ENCODE peak calls at places on chromosomes 4 and X, in seven cellular contexts. Q is sigmoid colon, I is transverse colon, F is stomach, T is breast epithelium, M is HCT116, E is HepG2. V is an unnamed sample.

GRCh38 chr4:89438102-89438831 is 130.7 kb upstream of the GPRIN3 start:
- DNase-seq in M (peak), F (peak), Q (no peak), I (peak), E (peak), T (no peak), V (peak)

GRCh38 chrX:103398321-103398937 is 22.1 kb downstream of the BEX3 start:
- DNase-seq in F (no peak), I (no peak), T (no peak), M (peak), E (peak), Q (no peak), V (no peak)

GRCh38 chr4:181939199-181939945 is 303.8 kb upstream of the TENM3 start:
- DNase-seq in M (no peak), E (no peak), I (no peak), T (no peak), Q (no peak), F (no peak), V (no peak)

GRCh38 chr4:173040200-173040599 is 128.4 kb upstream of the GALNT7 start:
- DNase-seq in Q (no peak), E (no peak), F (no peak), M (no peak), T (no peak), I (no peak), V (no peak)

GRCh38 chrX:11381464-11381863 is 88.3 kb downstream of the AMELX start:
- DNase-seq in F (no peak), T (no peak), Q (peak), E (peak), I (peak), M (peak), V (no peak)

GRCh38 chrX:122196338-122196737 is 987.7 kb upstream of the GRIA3 start:
- DNase-seq in T (no peak), E (no peak), F (no peak), I (no peak), Q (no peak), M (no peak), V (no peak)

GRCh38 chr4:82090717-82091116 is 283.1 kb downstream of the HNRNPD start:
- DNase-seq in I (no peak), F (no peak), Q (no peak), M (no peak), E (no peak), T (no peak), V (no peak)

GRCh38 chrX:123993904-123994635 is 32.6 kb downstream of the STAG2 start:
- DNase-seq in T (no peak), E (no peak), I (no peak), M (no peak), Q (no peak), F (no peak), V (no peak)

GRCh38 chr4:142463195-142463594 is 382.9 kb downstream of the INPP4B start:
- DNase-seq in Q (no peak), F (no peak), T (no peak), E (no peak), I (peak), M (no peak), V (no peak)

GRCh38 chrX:115031989-115032388 is 14.6 kb upstream of the IL13RA2 start:
- DNase-seq in F (no peak), E (no peak), I (no peak), T (no peak), M (no peak), Q (no peak), V (no peak)

GRCh38 chr4:575281-576141 is 584 bp downstream of the TMEM271 start:
- DNase-seq in M (no peak), Q (no peak), E (no peak), T (no peak), I (no peak), F (no peak), V (no peak)

GRCh38 chr4:96642486-96642885 is 802.6 kb downstream of the PDHA2 start:
- DNase-seq in M (no peak), I (no peak), T (no peak), Q (no peak), E (no peak), F (no peak), V (no peak)

GRCh38 chrX:72046447-72046846 is 85.3 kb downstream of the RTL5 start:
- DNase-seq in M (no peak), F (no peak), I (no peak), T (no peak), E (no peak), Q (no peak), V (no peak)

GRCh38 chr4:101033986-101034385 is 313.3 kb downstream of the PPP3CA start:
- DNase-seq in F (no peak), Q (no peak), T (no peak), E (no peak), M (no peak), I (no peak), V (no peak)

GRCh38 chrX:74249963-74250362 is 54.0 kb upstream of the ZCCHC13 start:
- DNase-seq in E (no peak), F (no peak), T (no peak), M (no peak), Q (no peak), I (no peak), V (no peak)

GRCh38 chr4:80361329-80361900 is 25.9 kb downstream of the CFAP299 start:
- DNase-seq in I (no peak), E (peak), Q (no peak), F (no peak), M (peak), T (no peak), V (no peak)

GRCh38 chrX:46703980-46704379 is 54.9 kb downstream of the SLC9A7 start:
- DNase-seq in F (no peak), I (no peak), M (no peak), E (no peak), Q (no peak), T (no peak), V (no peak)

GRCh38 chr4:41963105-41963504 is 18.5 kb upstream of the DCAF4L1 start:
- DNase-seq in F (no peak), M (peak), E (peak), Q (no peak), I (no peak), T (no peak), V (no peak)

GRCh38 chr4:62366944-62367343 is 1166.8 kb downstream of the ADGRL3 start:
- DNase-seq in T (no peak), M (no peak), E (no peak), F (no peak), I (no peak), Q (no peak), V (no peak)

GRCh38 chr4:17188035-17188967 is 289.9 kb upstream of the LDB2 start:
- DNase-seq in T (no peak), I (no peak), Q (no peak), F (no peak), M (no peak), E (no peak), V (no peak)

GRCh38 chr4:153530284-153530995 is 64.3 kb downstream of the TMEM131L start:
- DNase-seq in T (no peak), Q (no peak), E (no peak), F (no peak), M (no peak), I (no peak), V (no peak)

GRCh38 chrX:68041110-68041509 is 392.2 kb downstream of the OPHN1 start:
- DNase-seq in T (no peak), Q (no peak), E (no peak), I (no peak), F (no peak), M (no peak), V (no peak)

DNA sequence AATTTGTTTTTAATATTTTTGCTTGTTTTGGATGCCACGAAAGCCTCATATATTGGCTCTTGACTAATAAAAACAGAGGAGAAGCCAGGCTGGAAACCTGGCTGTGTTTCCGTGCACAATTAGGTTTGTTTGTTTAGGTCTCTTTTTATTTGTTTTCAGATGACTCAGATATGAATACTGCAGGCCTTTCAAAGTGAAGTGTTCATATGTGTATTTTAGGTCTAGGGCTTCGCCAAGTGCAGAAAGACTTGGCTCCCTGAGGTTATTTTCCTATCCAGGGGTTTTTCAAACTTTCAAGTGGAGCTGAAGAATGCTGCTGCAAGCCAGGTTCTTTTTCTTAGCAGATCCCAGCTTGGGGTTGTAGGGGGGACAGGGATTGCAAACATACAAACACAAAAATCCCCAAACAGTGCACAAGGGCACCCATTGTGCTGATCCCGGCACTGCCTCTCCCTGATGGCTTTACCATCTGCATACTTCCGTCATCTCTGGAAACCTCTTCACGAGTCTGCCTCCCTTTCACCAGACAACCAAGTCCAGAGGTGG is 108.4 kb downstream of the SMIM20 start:
- DNase-seq in F (peak), E (peak), M (no peak), T (no peak), Q (no peak), I (no peak), V (no peak)
- TF ChIP-seq POLR2AphosphoS5 in F (peak), E (no peak), M (no peak), T (no peak), Q (no peak), I (no peak), V (no peak)

GRCh38 chrX:153926863-153927685 is 1.0 kb upstream of the ARHGAP4 start:
- DNase-seq in M (no peak), I (peak), F (peak), T (no peak), Q (peak), E (peak), V (peak)

GRCh38 chrX:153927936-153928760 is 2.1 kb upstream of the ARHGAP4 start:
- DNase-seq in Q (peak), F (peak), T (peak), E (peak), M (peak), I (peak), V (peak)

GRCh38 chrX:153926594-153926862 is 464 bp upstream of the ARHGAP4 start:
- DNase-seq in I (no peak), Q (no peak), F (no peak), T (no peak), M (no peak), E (no peak), V (no peak)

GRCh38 chrX:153928846-153929245 is 2.8 kb upstream of the ARHGAP4 start:
- DNase-seq in Q (no peak), E (no peak), F (no peak), I (no peak), T (no peak), M (no peak), V (no peak)

DNA sequence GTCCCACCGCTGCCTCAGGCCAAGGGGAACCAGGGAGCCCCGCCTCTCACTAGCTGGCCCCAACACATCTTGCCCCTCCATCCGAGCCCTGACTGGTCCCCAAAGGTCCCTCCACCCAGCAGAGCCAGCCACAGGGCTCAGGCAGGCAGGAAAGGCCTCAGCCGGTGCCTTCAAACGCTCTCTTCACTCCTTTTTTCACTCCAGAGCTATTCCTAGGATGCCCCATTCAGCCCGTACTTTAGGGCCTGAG is 1.5 kb upstream of the ARHGAP4 start:
- DNase-seq in I (no peak), E (no peak), T (no peak), M (no peak), F (no peak), Q (no peak), V (no peak)
- TF ChIP-seq POLR2A in I (no peak), E (no peak), T (no peak), M (no peak), F (no peak), Q (no peak), V (no peak)

GRCh38 chrX:153674219-153674851 is 722 bp upstream of the PNCK start:
- DNase-seq in T (peak), Q (peak), M (no peak), F (no peak), E (no peak), I (no peak), V (no peak)
- TF ChIP-seq POLR2AphosphoS5 in T (no peak), Q (no peak), M (no peak), F (no peak), E (no peak), I (no peak), V (no peak)

DNA sequence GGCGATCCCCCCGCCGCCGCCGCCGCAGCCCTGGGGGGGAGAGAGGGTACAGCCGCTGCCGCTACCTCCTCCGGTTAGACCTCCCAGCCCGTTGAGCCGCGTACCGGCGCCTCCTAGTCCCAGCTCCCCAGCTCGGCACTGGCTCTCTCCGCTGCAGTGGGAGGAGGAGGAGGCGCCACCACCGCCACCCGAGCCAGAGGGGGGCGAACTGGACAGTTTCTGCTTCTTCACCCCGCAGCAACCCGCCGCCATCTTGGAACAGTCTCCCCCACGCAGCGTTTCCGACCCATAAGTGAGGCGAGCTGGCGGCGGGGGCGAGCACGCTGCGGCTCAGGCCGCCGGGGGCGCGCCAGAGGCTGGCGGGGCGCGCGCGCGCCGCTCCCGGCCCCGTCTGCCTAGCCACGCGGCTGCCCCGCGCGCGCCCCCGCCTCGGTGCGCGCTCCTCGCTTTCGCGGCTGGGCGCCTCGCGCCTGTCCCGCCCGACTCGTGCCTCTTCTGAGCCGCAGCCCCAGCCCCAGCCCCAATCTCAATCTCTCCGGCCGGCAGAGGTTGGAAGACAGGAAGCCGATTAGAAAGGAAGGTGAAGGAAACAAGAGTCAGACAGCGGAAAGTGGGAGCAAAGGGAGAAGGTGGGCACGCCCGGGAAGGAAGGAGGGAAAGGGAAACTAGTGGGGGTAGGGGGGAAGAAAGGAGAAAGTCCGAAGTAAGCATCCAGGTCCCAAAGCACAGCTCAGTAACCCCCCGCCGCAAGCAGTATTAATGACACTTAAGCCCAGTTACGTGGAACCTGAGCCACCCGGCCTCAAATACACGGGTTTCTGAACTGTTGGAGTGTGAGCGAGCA is at the start of gene AMMECR1:
- DNase-seq in Q (peak), I (peak), E (peak), M (peak), T (peak), F (peak), V (peak)
- TF ChIP-seq POLR2A in Q (no peak), I (peak), E (peak), M (peak), T (no peak), F (no peak), V (peak)

GRCh38 chr4:161653697-161654096 is 510.1 kb downstream of the FSTL5 start:
- DNase-seq in M (no peak), F (no peak), T (no peak), E (no peak), I (no peak), Q (no peak), V (no peak)

GRCh38 chr4:161650812-161651211 is 513.0 kb downstream of the FSTL5 start:
- DNase-seq in Q (no peak), F (no peak), M (no peak), I (no peak), T (no peak), E (no peak), V (no peak)

GRCh38 chr4:161658658-161659057 is 505.1 kb downstream of the FSTL5 start:
- DNase-seq in E (no peak), Q (no peak), I (no peak), F (no peak), T (no peak), M (no peak), V (no peak)

GRCh38 chr4:161655148-161655547 is 508.7 kb downstream of the FSTL5 start:
- DNase-seq in Q (no peak), E (no peak), I (no peak), T (no peak), M (no peak), F (no peak), V (no peak)

GRCh38 chr4:161656525-161656924 is 507.3 kb downstream of the FSTL5 start:
- DNase-seq in F (no peak), I (no peak), T (no peak), E (no peak), Q (no peak), M (no peak), V (no peak)
- TF ChIP-seq POLR2AphosphoS5 in F (no peak), I (no peak), T (no peak), E (no peak), Q (no peak), M (no peak), V (no peak)

DNA sequence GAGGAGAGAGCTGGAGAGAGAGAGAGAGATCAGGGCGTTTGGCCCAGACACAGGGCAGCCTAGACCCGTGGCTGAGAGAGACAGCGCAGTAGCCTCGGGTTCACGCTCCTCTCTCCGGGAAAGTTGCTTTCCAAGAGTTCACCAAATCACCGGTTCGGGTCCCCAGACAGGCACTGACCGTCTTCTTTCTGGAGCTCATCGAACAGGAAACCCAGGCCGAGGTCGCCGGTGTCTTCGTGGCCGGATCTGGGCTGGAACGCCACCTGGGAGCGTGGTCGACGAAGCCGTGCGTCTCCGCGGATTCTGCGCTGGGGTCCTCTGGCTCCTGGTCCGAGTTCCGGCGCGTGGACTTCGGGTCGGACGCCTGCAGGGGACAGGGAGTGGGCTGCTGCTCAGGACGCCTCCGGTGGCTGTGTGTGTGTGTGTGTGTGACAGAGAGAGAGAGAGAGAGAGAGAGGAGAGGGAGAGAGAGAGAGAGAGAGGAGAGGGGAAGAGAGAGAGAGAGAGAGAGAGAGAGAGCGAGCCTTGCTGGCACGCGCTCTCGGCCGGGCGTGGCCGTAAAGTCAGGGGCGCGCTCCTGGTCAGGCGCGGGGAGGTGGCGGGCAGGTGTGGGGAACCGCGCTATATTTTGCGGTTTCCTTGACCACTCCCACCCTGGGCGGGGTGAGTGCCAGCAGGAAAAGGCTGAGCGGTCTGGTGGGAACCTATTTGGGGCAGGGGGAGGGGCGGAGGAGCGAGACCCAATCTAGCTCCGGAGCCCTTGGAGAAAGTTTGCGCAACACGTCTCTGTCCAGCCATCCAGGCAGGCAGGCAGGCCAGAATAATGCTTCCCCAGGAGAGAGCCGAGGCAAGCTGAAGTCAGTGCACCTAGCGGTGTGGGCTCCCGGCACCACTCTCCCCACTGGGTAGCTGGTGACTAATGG is 62.1 kb downstream of the RHOXF2B start:
- DNase-seq in F (no peak), M (no peak), T (no peak), I (no peak), Q (no peak), E (no peak), V (no peak)
- TF ChIP-seq POLR2A in F (no peak), M (no peak), T (no peak), I (no peak), Q (no peak), E (no peak), V (no peak)

V was measured in GM12891.